ENCODE peak calls at places on chromosomes 5 and 9, in six cellular contexts. Q is HCT116, G is Panc1, D is breast epithelium, A is H1, N is prostate gland. S is an unnamed sample. For H3K4me1 and H3K36me3, the result is how much of the 10 kb centered on the place peaks cover.

GRCh38 chr9:22165144-22165543 is 156.0 kb upstream of the CDKN2B start:
- DNase-seq in Q (no peak), G (no peak), D (no peak), A (no peak), N (no peak), S (no peak)

GRCh38 chr5:149382517-149383220 is 3.6 kb upstream of the IL17B start:
- DNase-seq in Q (no peak), G (no peak), D (no peak), A (no peak), N (no peak), S (no peak)

GRCh38 chr9:90033030-90033650 is 428.3 kb downstream of the GADD45G start:
- DNase-seq in Q (no peak), G (no peak), D (no peak), A (no peak), N (no peak), S (no peak)

GRCh38 chr5:171415115-171415730 is 4.2 kb upstream of the FGF18 start:
- DNase-seq in Q (no peak), G (no peak), D (peak), A (peak), N (no peak), S (peak)

GRCh38 chr9:137312852-137313325 is 10.8 kb upstream of the NRARP start:
- DNase-seq in Q (no peak), G (no peak), D (no peak), A (no peak), N (no peak), S (no peak)

GRCh38 chr5:139569276-139569955 is 8.3 kb downstream of the UBE2D2 start:
- DNase-seq in Q (no peak), G (no peak), D (no peak), A (no peak), N (no peak), S (no peak)

GRCh38 chr5:171697591-171698102 is 88.0 kb upstream of the SMIM23 start:
- DNase-seq in Q (no peak), G (no peak), D (no peak), A (no peak), N (no peak), S (no peak)

GRCh38 chr9:100355561-100355960 is 2.8 kb upstream of the TEX10 start:
- DNase-seq in Q (no peak), G (no peak), D (no peak), A (no peak), N (no peak), S (no peak)

GRCh38 chr5:82160948-82161347 is 117.2 kb downstream of the RPS23 start:
- DNase-seq in Q (no peak), G (no peak), D (no peak), A (no peak), N (no peak), S (no peak)

GRCh38 chr9:131500939-131501541 is 1.7 kb upstream of the POMT1 start:
- DNase-seq in Q (no peak), G (no peak), D (no peak), A (no peak), N (no peak), S (no peak)

GRCh38 chr9:89541798-89542197 is 43.9 kb upstream of the SEMA4D start:
- DNase-seq in Q (no peak), G (no peak), D (no peak), A (no peak), N (no peak), S (no peak)

GRCh38 chr5:132837868-132838267 is 7.4 kb upstream of the SHROOM1 start:
- DNase-seq in Q (no peak), G (no peak), D (no peak), A (no peak), N (peak), S (no peak)

GRCh38 chr5:131977212-131977604 is 31.7 kb upstream of the MEIKIN start:
- DNase-seq in Q (no peak), G (no peak), D (no peak), A (no peak), N (no peak), S (no peak)

GRCh38 chr9:30584559-30584958 is 1799.9 kb upstream of the ACO1 start:
- DNase-seq in Q (no peak), G (no peak), D (no peak), A (no peak), N (no peak), S (no peak)

DNA sequence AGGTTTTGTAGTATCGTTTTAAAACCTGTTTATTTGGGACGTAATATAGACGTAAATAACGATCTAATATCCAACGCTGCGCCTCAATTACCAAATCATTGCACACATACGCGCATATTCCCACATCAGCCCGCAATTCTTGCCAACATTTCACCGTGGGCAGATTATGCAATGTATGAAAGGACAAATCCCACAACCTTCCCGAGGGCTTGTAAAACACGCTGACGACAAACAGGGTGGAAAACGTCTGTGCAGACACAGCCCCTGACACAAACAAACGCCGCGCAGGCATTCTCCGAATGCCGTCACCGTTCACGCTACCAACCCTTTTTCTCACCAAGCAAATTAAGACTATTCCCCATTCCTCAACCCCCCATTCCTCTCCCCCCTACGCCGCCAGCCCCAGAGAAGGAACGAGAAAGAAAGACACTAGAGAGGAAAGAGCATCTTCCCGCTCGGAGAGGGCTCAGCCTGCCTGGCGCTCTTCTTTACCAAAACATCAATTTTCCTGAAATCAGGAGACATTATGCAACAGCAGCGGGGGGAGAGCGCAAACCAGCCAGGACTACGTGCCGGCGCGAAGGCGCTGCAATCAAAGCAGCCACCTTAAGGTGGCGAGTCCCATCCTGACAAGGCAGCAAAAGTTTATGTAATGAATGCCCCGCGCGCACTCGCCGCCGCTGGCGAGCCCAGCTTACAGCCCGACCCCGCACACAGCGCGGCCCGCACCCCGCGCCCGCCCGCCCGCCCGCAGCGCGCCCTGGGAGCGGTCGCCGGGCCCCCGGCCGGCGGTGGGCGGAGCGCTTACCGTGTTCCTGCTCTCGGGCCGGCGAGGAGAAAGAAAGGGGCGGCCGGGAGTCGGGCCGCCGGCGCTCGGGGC is 560 bp downstream of the NFIL3 start:
- DNase-seq in Q (no peak), G (no peak), D (peak), A (peak), N (peak), S (peak)
- TF ChIP-seq POLR2AphosphoS5 in Q (peak), G (no peak), D (peak), A (no peak), N (peak), S (peak)

DNA sequence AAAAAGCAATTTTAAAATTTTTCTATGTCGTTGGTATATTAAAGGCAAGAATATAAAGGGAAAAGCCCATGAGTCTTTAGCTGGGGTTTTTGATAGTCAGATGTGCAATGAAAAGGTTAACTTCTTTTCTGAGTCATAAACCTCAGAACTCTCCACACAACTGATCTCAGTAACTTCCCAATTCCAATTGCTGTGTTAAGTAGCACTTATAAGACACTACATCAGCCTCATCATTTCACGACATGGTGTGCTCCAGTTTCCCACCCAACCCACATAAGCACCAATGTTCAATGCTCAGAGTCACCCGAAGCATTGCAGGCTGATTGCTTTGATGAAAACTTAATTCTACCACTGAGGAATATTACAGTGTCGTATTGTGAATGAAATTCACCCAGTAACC is 155.8 kb downstream of the TSSK1B start:
- DNase-seq in Q (no peak), G (no peak), D (no peak), A (no peak), N (no peak), S (no peak)
- H3K4me1 ChIP-seq in Q (under half), G (under half), D (under half), A (under half), N (under half), S (under half)

DNA sequence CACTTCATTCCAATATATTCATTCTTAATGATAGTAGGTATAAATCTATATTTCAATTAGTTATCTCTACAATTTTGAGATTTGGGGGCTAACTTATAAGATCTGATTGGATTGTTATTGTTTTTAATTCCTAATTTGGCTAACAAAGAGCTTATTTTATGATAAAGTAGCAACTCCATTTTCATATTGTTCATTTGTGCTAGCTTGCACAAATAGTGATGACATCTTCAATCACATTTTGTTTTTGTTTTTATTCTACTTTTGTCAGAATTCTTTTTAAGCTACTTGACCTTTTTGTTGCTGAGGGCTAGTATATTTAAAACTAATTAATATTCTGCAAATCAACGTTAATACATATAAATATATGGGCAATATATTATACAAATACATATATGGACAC is 22.8 kb downstream of the MARCHF3 start:
- DNase-seq in Q (no peak), G (no peak), D (no peak), A (no peak), N (no peak), S (no peak)
- H3K36me3 ChIP-seq in Q (under half), G (under half), D (under half), A (under half), N (under half), S (under half)

GRCh38 chr9:133468777-133469455 is 9.1 kb downstream of the CACFD1 start:
- DNase-seq in Q (no peak), G (no peak), D (no peak), A (no peak), N (no peak), S (no peak)

GRCh38 chr9:133464638-133465037 is 4.9 kb downstream of the CACFD1 start:
- DNase-seq in Q (no peak), G (no peak), D (no peak), A (no peak), N (no peak), S (no peak)

GRCh38 chr9:133468374-133468773 is 8.6 kb downstream of the CACFD1 start:
- DNase-seq in Q (no peak), G (no peak), D (no peak), A (no peak), N (no peak), S (no peak)

GRCh38 chr9:133463864-133464615 is 4.3 kb downstream of the CACFD1 start:
- DNase-seq in Q (no peak), G (no peak), D (no peak), A (no peak), N (no peak), S (no peak)

DNA sequence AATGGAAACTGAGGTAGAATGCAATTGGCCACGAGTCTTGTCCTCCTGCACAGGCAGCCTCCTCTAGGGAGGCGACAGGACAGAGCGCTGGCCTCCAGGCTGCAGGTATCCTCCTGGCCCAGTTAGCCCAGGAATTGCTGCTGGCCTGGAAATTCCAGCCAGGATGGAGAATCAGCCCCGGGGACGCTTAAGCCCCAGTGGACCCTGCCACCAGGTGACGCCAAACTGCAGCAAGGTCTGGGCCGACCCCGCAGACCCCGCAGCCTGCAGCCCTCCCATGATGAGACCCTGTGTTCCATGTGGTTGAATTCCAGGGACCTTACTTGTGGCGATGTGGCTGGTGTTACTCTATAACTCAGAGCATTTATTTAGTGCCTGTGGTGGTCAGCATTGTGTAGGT is 7.3 kb downstream of the CACFD1 start:
- DNase-seq in Q (no peak), G (no peak), D (no peak), A (no peak), N (no peak), S (no peak)
- TF ChIP-seq POLR2AphosphoS5 in Q (no peak), G (no peak), D (no peak), A (peak), N (no peak), S (no peak)

DNA sequence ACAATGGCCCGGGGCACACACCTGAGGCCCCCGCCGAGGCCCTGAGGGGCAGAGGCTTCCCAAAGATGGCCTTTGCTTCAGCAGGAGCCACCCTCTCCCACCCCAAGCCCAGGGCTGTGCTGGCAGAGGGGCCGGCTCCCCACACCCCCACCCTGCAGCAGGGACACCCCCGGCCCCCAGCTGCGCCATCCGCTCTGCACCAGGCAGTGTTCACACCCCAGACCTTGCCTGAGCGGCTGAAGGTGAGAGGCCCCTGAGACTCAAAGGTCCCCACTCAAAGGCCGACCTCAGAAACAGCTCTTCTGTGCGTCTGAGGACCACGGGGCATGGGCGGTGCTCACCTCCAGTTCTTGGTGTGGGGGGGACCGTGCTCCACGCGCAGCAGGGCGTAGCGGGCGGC is 37.6 kb downstream of the SLC12A7 start:
- DNase-seq in Q (no peak), G (no peak), D (no peak), A (no peak), N (no peak), S (no peak)
- H3K4me1 ChIP-seq in Q (under half), G (under half), D (under half), A (under half), N (under half), S (under half)

GRCh38 chr9:6545017-6545691 is 100.4 kb downstream of the GLDC start:
- DNase-seq in Q (no peak), G (peak), D (no peak), A (no peak), N (no peak), S (no peak)
- H3K36me3 ChIP-seq in Q (under half), G (under half), D (under half), A (under half), N (under half), S (under half)